ENCODE peak calls at places on chromosomes 5 and 9, in nine cellular contexts. R is GM23248, H is mucosa of descending colon, O is tibial nerve, W is Peyer's patch, Q is lung, G is left ventricle myocardium inferior, C is heart left ventricle, P is A549. N is an unnamed sample.

GRCh38 chr5:102581011-102581410 is 82.2 kb upstream of the SLCO6A1 start:
- DNase-seq in Q (no peak), H (no peak), G (no peak), P (no peak), O (no peak), W (no peak), R (no peak), C (no peak), N (no peak)

GRCh38 chr9:106846847-106847246 is 16.1 kb upstream of the ZNF462 start:
- DNase-seq in R (peak; percentile 62), W (no peak), C (no peak), P (no peak), Q (no peak), H (no peak), G (no peak), O (no peak), N (no peak)

GRCh38 chr9:101119206-101119819 is 90.8 kb downstream of the PLPPR1 start:
- DNase-seq in W (peak; percentile 70), C (peak; percentile 42), Q (peak; percentile 55), H (peak; percentile 44), O (no peak), G (peak; percentile 38), R (peak; percentile 62), P (peak; percentile 58), N (no peak)

GRCh38 chr9:123344273-123345096 is 11.5 kb upstream of the CRB2 start:
- DNase-seq in W (no peak), R (no peak), Q (no peak), P (no peak), H (no peak), C (no peak), G (no peak), O (no peak), N (no peak)

GRCh38 chr9:86749530-86750275 is 197.6 kb downstream of the GAS1 start:
- DNase-seq in G (no peak), R (peak; percentile 36), H (no peak), P (no peak), C (no peak), O (no peak), W (no peak), Q (no peak), N (peak; percentile 70)

GRCh38 chr5:143826909-143827514 is 15.1 kb downstream of the HMHB1 start:
- DNase-seq in O (no peak), P (peak; percentile 54), W (no peak), H (no peak), R (peak; percentile 25), Q (no peak), G (no peak), C (no peak), N (no peak)

GRCh38 chr9:126164796-126165525 is 161.7 kb upstream of the MVB12B start:
- DNase-seq in G (no peak), H (no peak), O (no peak), R (no peak), Q (peak; percentile 24), C (no peak), P (no peak), W (no peak), N (peak; percentile 60)

GRCh38 chr5:156411-157072 is 34.8 kb upstream of the LRRC14B start:
- DNase-seq in W (peak; percentile 27), R (no peak), G (no peak), Q (no peak), O (no peak), P (no peak), H (no peak), C (no peak), N (peak; percentile 93)

GRCh38 chr5:115389799-115390382 is 93.4 kb upstream of the CCDC112 start:
- DNase-seq in Q (no peak), O (no peak), H (no peak), G (no peak), C (no peak), R (no peak), W (no peak), P (peak; percentile 21), N (no peak)

GRCh38 chr5:143494162-143494561 is 90.7 kb upstream of the NR3C1 start:
- DNase-seq in G (no peak), R (peak; percentile 90), P (peak; percentile 49), H (no peak), W (no peak), C (no peak), O (no peak), Q (no peak), N (no peak)

GRCh38 chr5:136251502-136251901 is 58.5 kb upstream of the SMIM32 start:
- DNase-seq in G (no peak), P (no peak), W (no peak), R (no peak), C (no peak), O (no peak), H (no peak), Q (no peak), N (no peak)

GRCh38 chr5:138632900-138633489 is 57.8 kb upstream of the HSPA9 start:
- DNase-seq in G (peak; percentile 42), P (peak; percentile 96), Q (peak; percentile 64), H (no peak), O (no peak), R (peak; percentile 90), W (peak; percentile 59), C (peak; percentile 61), N (no peak)

GRCh38 chr5:179080724-179081123 is 20.6 kb downstream of the ZNF354C start:
- DNase-seq in H (no peak), C (no peak), Q (no peak), G (no peak), O (no peak), P (no peak), W (no peak), R (no peak), N (no peak)
- H3K9me3 ChIP-seq in H (peaks cover 100% of the 10 kb centered on the region), C (peaks cover 19% of the 10 kb centered on the region), Q (peaks cover 76% of the 10 kb centered on the region), G (peaks cover 100% of the 10 kb centered on the region), O (peaks cover 96% of the 10 kb centered on the region), P (peaks cover 93% of the 10 kb centered on the region), W (peaks cover 14% of the 10 kb centered on the region), R (peaks cover 46% of the 10 kb centered on the region), N (peaks cover 95% of the 10 kb centered on the region)

GRCh38 chr5:88142801-88143692 is 125.6 kb downstream of the TMEM161B start:
- DNase-seq in G (no peak), R (peak; percentile 43), O (no peak), P (no peak), W (no peak), C (peak; percentile 50), Q (no peak), H (no peak), N (no peak)

GRCh38 chr5:88145205-88145602 is 123.4 kb downstream of the TMEM161B start:
- DNase-seq in O (no peak), W (no peak), C (no peak), R (no peak), Q (no peak), P (no peak), G (no peak), H (no peak), N (no peak)

GRCh38 chr5:88143693-88144218 is 124.9 kb downstream of the TMEM161B start:
- DNase-seq in C (no peak), H (no peak), Q (no peak), W (no peak), G (no peak), R (no peak), O (no peak), P (no peak), N (no peak)

GRCh38 chr5:88145603-88146467 is 122.8 kb downstream of the TMEM161B start:
- DNase-seq in R (peak; percentile 23), C (peak; percentile 28), O (no peak), W (no peak), P (no peak), G (no peak), Q (peak; percentile 70), H (no peak), N (no peak)

GRCh38 chr5:88144219-88145040 is 124.2 kb downstream of the TMEM161B start:
- DNase-seq in G (no peak), P (no peak), H (no peak), C (no peak), W (no peak), R (no peak), Q (no peak), O (no peak), N (no peak)
- H3K4me3 ChIP-seq in G (peak overlapping the region; percentile 68), P (no peak overlapping the region), H (no peak overlapping the region), C (peak overlapping the region; percentile 50), W (no peak overlapping the region), R (no peak overlapping the region), Q (no peak overlapping the region), O (no peak overlapping the region), N (peak overlapping the region; percentile 53)

DNA sequence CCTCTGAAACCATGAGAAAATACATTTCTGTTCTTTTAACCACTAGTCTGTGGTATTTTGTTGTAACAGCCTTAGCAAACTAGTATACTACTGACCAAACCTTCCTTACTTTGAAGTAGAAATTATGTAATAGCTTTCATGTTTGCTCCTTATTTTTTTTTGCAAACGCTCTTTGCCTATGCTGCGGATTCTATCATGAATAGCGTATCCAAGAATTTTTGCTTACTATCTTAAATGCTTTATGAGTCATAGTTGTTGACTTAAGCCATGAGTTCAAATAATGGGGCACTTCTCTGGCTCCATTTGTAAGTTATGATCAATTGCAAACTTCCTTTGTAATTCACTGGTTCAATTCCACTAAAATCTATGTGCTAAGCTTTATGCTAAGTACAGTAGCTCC is 154.8 kb upstream of the CYLC2 start:
- DNase-seq in P (peak; percentile 54), O (no peak), Q (no peak), H (no peak), G (no peak), C (no peak), R (no peak), W (no peak), N (no peak)
- H3K9me3 ChIP-seq in P (no peaks in the 10 kb centered on the region), O (no peaks in the 10 kb centered on the region), Q (no peaks in the 10 kb centered on the region), H (no peaks in the 10 kb centered on the region), G (no peaks in the 10 kb centered on the region), C (no peaks in the 10 kb centered on the region), R (peaks cover 3% of the 10 kb centered on the region), W (no peaks in the 10 kb centered on the region), N (no peaks in the 10 kb centered on the region)

GRCh38 chr9:5832093-5832542 is 799 bp downstream of the ERMP1 start:
- DNase-seq in C (no peak), O (no peak), P (no peak), W (no peak), G (no peak), Q (no peak), R (peak; percentile 12), H (no peak), N (no peak)

GRCh38 chr9:5838884-5839571 is 6.1 kb upstream of the ERMP1 start:
- DNase-seq in W (peak; percentile 73), O (no peak), C (no peak), P (peak; percentile 95), Q (peak; percentile 52), R (peak; percentile 79), G (no peak), H (no peak), N (no peak)

GRCh38 chr9:5832543-5833529 is at the start of gene ERMP1:
- DNase-seq in G (peak; percentile 92), P (peak; percentile 86), C (peak; percentile 93), Q (peak; percentile 89), R (peak; percentile 91), H (peak; percentile 90), O (peak; percentile 80), W (peak; percentile 95), N (peak; percentile 90)

GRCh38 chr9:5835808-5836207 is 2.9 kb upstream of the ERMP1 start:
- DNase-seq in P (no peak), W (no peak), R (no peak), C (no peak), H (no peak), G (no peak), Q (no peak), O (no peak), N (no peak)

DNA sequence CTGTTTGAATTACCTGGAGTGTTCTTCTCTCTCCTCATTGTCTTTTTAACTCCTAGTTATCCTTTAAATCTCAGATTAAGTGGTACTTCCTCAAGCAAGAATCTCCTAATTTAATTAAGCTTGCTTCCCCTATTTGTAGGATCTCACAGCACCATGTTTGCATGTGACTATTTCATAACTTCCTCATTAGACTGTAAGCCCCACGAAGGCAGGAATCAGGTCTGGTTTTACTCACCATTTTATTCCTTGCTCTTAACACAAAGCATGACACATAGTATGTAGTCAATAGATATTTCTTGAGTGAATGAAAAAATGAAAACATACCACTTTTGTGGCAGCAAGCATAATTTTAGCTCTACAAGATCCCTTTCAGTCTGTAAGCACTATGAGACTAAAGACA is 1.3 kb upstream of the ERMP1 start:
- DNase-seq in Q (no peak), P (no peak), C (no peak), H (no peak), G (no peak), R (no peak), O (no peak), W (no peak), N (no peak)
- H3K4me3 ChIP-seq in Q (no peak overlapping the region), P (no peak overlapping the region), C (no peak overlapping the region), H (no peak overlapping the region), G (no peak overlapping the region), R (no peak overlapping the region), O (no peak overlapping the region), W (no peak overlapping the region), N (no peak overlapping the region)

N was measured in vagina.